ENCODE peak calls at places on chromosomes 2 and 18, in eight cellular contexts. One of them, this sample, is unnamed.

GRCh38 chr18:13653746-13654455 is 72.5 kb downstream of the FAM210A start:
- DNase-seq in activated T-helper 1 cell treated with anti-CD3 and anti-CD28 coated beads, Interleukin-12 subunit alpha, Interleukin-12 subunit beta, Interleukin-2, Interleukin-4 antibody, amounts not matched to agents 30 ng/mL and 10 ng/mL and 1 ng/mL, durations not matched to agents 14 hours and 24 hours and 36 hours: no peak
- DNase-seq in mesendoderm: no peak
- DNase-seq in AG09309: no peak
- DNase-seq in iPS-NIHi11: peak
- DNase-seq in heart right ventricle: no peak
- DNase-seq in stimulated activated CD4-positive, alpha-beta T cell treated with anti-CD3 and anti-CD28 coated beads, Interleukin-12 subunit alpha, Interleukin-12 subunit beta, amount 100 ng/mL, for 48 hours: no peak
- DNase-seq in coronary artery: no peak
- DNase-seq in this sample: no peak

GRCh38 chr18:67310826-67311225 is 205.7 kb downstream of the DSEL start:
- DNase-seq in activated T-helper 1 cell treated with anti-CD3 and anti-CD28 coated beads, Interleukin-12 subunit alpha, Interleukin-12 subunit beta, Interleukin-2, Interleukin-4 antibody, amounts not matched to agents 30 ng/mL and 10 ng/mL and 1 ng/mL, durations not matched to agents 14 hours and 24 hours and 36 hours: no peak
- DNase-seq in mesendoderm: no peak
- DNase-seq in AG09309: no peak
- DNase-seq in iPS-NIHi11: no peak
- DNase-seq in heart right ventricle: no peak
- DNase-seq in stimulated activated CD4-positive, alpha-beta T cell treated with anti-CD3 and anti-CD28 coated beads, Interleukin-12 subunit alpha, Interleukin-12 subunit beta, amount 100 ng/mL, for 48 hours: no peak
- DNase-seq in coronary artery: no peak
- DNase-seq in this sample: no peak

GRCh38 chr2:42105330-42106256 is 57.8 kb downstream of the PKDCC start:
- DNase-seq in activated T-helper 1 cell treated with anti-CD3 and anti-CD28 coated beads, Interleukin-12 subunit alpha, Interleukin-12 subunit beta, Interleukin-2, Interleukin-4 antibody, amounts not matched to agents 30 ng/mL and 10 ng/mL and 1 ng/mL, durations not matched to agents 14 hours and 24 hours and 36 hours: peak
- DNase-seq in mesendoderm: no peak
- DNase-seq in AG09309: no peak
- DNase-seq in iPS-NIHi11: no peak
- DNase-seq in heart right ventricle: no peak
- DNase-seq in stimulated activated CD4-positive, alpha-beta T cell treated with anti-CD3 and anti-CD28 coated beads, Interleukin-12 subunit alpha, Interleukin-12 subunit beta, amount 100 ng/mL, for 48 hours: peak
- DNase-seq in coronary artery: no peak
- DNase-seq in this sample: no peak

GRCh38 chr2:3204451-3204850 is 173.2 kb downstream of the EIPR1 start:
- DNase-seq in activated T-helper 1 cell treated with anti-CD3 and anti-CD28 coated beads, Interleukin-12 subunit alpha, Interleukin-12 subunit beta, Interleukin-2, Interleukin-4 antibody, amounts not matched to agents 30 ng/mL and 10 ng/mL and 1 ng/mL, durations not matched to agents 14 hours and 24 hours and 36 hours: no peak
- DNase-seq in mesendoderm: no peak
- DNase-seq in AG09309: no peak
- DNase-seq in iPS-NIHi11: no peak
- DNase-seq in heart right ventricle: no peak
- DNase-seq in stimulated activated CD4-positive, alpha-beta T cell treated with anti-CD3 and anti-CD28 coated beads, Interleukin-12 subunit alpha, Interleukin-12 subunit beta, amount 100 ng/mL, for 48 hours: no peak
- DNase-seq in coronary artery: no peak
- DNase-seq in this sample: no peak

GRCh38 chr18:57142361-57142760 is 4.5 kb upstream of the BOD1L2 start:
- DNase-seq in activated T-helper 1 cell treated with anti-CD3 and anti-CD28 coated beads, Interleukin-12 subunit alpha, Interleukin-12 subunit beta, Interleukin-2, Interleukin-4 antibody, amounts not matched to agents 30 ng/mL and 10 ng/mL and 1 ng/mL, durations not matched to agents 14 hours and 24 hours and 36 hours: no peak
- DNase-seq in mesendoderm: peak
- DNase-seq in AG09309: no peak
- DNase-seq in iPS-NIHi11: no peak
- DNase-seq in heart right ventricle: no peak
- DNase-seq in stimulated activated CD4-positive, alpha-beta T cell treated with anti-CD3 and anti-CD28 coated beads, Interleukin-12 subunit alpha, Interleukin-12 subunit beta, amount 100 ng/mL, for 48 hours: no peak
- DNase-seq in coronary artery: no peak
- DNase-seq in this sample: no peak

GRCh38 chr2:218876562-218877219 is 4.0 kb upstream of the WNT10A start:
- DNase-seq in activated T-helper 1 cell treated with anti-CD3 and anti-CD28 coated beads, Interleukin-12 subunit alpha, Interleukin-12 subunit beta, Interleukin-2, Interleukin-4 antibody, amounts not matched to agents 30 ng/mL and 10 ng/mL and 1 ng/mL, durations not matched to agents 14 hours and 24 hours and 36 hours: peak
- DNase-seq in mesendoderm: peak
- DNase-seq in AG09309: no peak
- DNase-seq in iPS-NIHi11: peak
- DNase-seq in heart right ventricle: no peak
- DNase-seq in stimulated activated CD4-positive, alpha-beta T cell treated with anti-CD3 and anti-CD28 coated beads, Interleukin-12 subunit alpha, Interleukin-12 subunit beta, amount 100 ng/mL, for 48 hours: peak
- DNase-seq in coronary artery: no peak
- DNase-seq in this sample: peak

GRCh38 chr2:145106293-145106692 is 586.4 kb upstream of the ZEB2 start:
- DNase-seq in activated T-helper 1 cell treated with anti-CD3 and anti-CD28 coated beads, Interleukin-12 subunit alpha, Interleukin-12 subunit beta, Interleukin-2, Interleukin-4 antibody, amounts not matched to agents 30 ng/mL and 10 ng/mL and 1 ng/mL, durations not matched to agents 14 hours and 24 hours and 36 hours: no peak
- DNase-seq in mesendoderm: no peak
- DNase-seq in AG09309: no peak
- DNase-seq in iPS-NIHi11: no peak
- DNase-seq in heart right ventricle: no peak
- DNase-seq in stimulated activated CD4-positive, alpha-beta T cell treated with anti-CD3 and anti-CD28 coated beads, Interleukin-12 subunit alpha, Interleukin-12 subunit beta, amount 100 ng/mL, for 48 hours: no peak
- DNase-seq in coronary artery: no peak
- DNase-seq in this sample: peak

GRCh38 chr2:85134255-85135065 is 1.3 kb downstream of the TCF7L1 start:
- DNase-seq in activated T-helper 1 cell treated with anti-CD3 and anti-CD28 coated beads, Interleukin-12 subunit alpha, Interleukin-12 subunit beta, Interleukin-2, Interleukin-4 antibody, amounts not matched to agents 30 ng/mL and 10 ng/mL and 1 ng/mL, durations not matched to agents 14 hours and 24 hours and 36 hours: no peak
- DNase-seq in mesendoderm: peak
- DNase-seq in AG09309: no peak
- DNase-seq in iPS-NIHi11: peak
- DNase-seq in heart right ventricle: peak
- DNase-seq in stimulated activated CD4-positive, alpha-beta T cell treated with anti-CD3 and anti-CD28 coated beads, Interleukin-12 subunit alpha, Interleukin-12 subunit beta, amount 100 ng/mL, for 48 hours: no peak
- DNase-seq in coronary artery: no peak
- DNase-seq in this sample: no peak

GRCh38 chr18:58267493-58267892 is 223.5 kb downstream of the NEDD4L start:
- DNase-seq in activated T-helper 1 cell treated with anti-CD3 and anti-CD28 coated beads, Interleukin-12 subunit alpha, Interleukin-12 subunit beta, Interleukin-2, Interleukin-4 antibody, amounts not matched to agents 30 ng/mL and 10 ng/mL and 1 ng/mL, durations not matched to agents 14 hours and 24 hours and 36 hours: no peak
- DNase-seq in mesendoderm: no peak
- DNase-seq in AG09309: no peak
- DNase-seq in iPS-NIHi11: no peak
- DNase-seq in heart right ventricle: no peak
- DNase-seq in stimulated activated CD4-positive, alpha-beta T cell treated with anti-CD3 and anti-CD28 coated beads, Interleukin-12 subunit alpha, Interleukin-12 subunit beta, amount 100 ng/mL, for 48 hours: no peak
- DNase-seq in coronary artery: no peak
- DNase-seq in this sample: no peak

GRCh38 chr2:171210864-171211431 is 50.3 kb upstream of the TLK1 start:
- DNase-seq in activated T-helper 1 cell treated with anti-CD3 and anti-CD28 coated beads, Interleukin-12 subunit alpha, Interleukin-12 subunit beta, Interleukin-2, Interleukin-4 antibody, amounts not matched to agents 30 ng/mL and 10 ng/mL and 1 ng/mL, durations not matched to agents 14 hours and 24 hours and 36 hours: peak
- DNase-seq in mesendoderm: peak
- DNase-seq in AG09309: no peak
- DNase-seq in iPS-NIHi11: no peak
- DNase-seq in heart right ventricle: no peak
- DNase-seq in stimulated activated CD4-positive, alpha-beta T cell treated with anti-CD3 and anti-CD28 coated beads, Interleukin-12 subunit alpha, Interleukin-12 subunit beta, amount 100 ng/mL, for 48 hours: peak
- DNase-seq in coronary artery: no peak
- DNase-seq in this sample: no peak

GRCh38 chr18:79798346-79798998 is 734 bp downstream of the KCNG2 start:
- DNase-seq in activated T-helper 1 cell treated with anti-CD3 and anti-CD28 coated beads, Interleukin-12 subunit alpha, Interleukin-12 subunit beta, Interleukin-2, Interleukin-4 antibody, amounts not matched to agents 30 ng/mL and 10 ng/mL and 1 ng/mL, durations not matched to agents 14 hours and 24 hours and 36 hours: no peak
- DNase-seq in mesendoderm: no peak
- DNase-seq in AG09309: no peak
- DNase-seq in iPS-NIHi11: no peak
- DNase-seq in heart right ventricle: no peak
- DNase-seq in stimulated activated CD4-positive, alpha-beta T cell treated with anti-CD3 and anti-CD28 coated beads, Interleukin-12 subunit alpha, Interleukin-12 subunit beta, amount 100 ng/mL, for 48 hours: no peak
- DNase-seq in coronary artery: no peak
- DNase-seq in this sample: no peak

GRCh38 chr2:128528133-128528532 is 209.5 kb upstream of the HS6ST1 start:
- DNase-seq in activated T-helper 1 cell treated with anti-CD3 and anti-CD28 coated beads, Interleukin-12 subunit alpha, Interleukin-12 subunit beta, Interleukin-2, Interleukin-4 antibody, amounts not matched to agents 30 ng/mL and 10 ng/mL and 1 ng/mL, durations not matched to agents 14 hours and 24 hours and 36 hours: no peak
- DNase-seq in mesendoderm: no peak
- DNase-seq in AG09309: no peak
- DNase-seq in iPS-NIHi11: no peak
- DNase-seq in heart right ventricle: no peak
- DNase-seq in stimulated activated CD4-positive, alpha-beta T cell treated with anti-CD3 and anti-CD28 coated beads, Interleukin-12 subunit alpha, Interleukin-12 subunit beta, amount 100 ng/mL, for 48 hours: no peak
- DNase-seq in coronary artery: no peak
- DNase-seq in this sample: no peak

GRCh38 chr2:127049927-127050802 is 56.8 kb downstream of the BIN1 start:
- DNase-seq in activated T-helper 1 cell treated with anti-CD3 and anti-CD28 coated beads, Interleukin-12 subunit alpha, Interleukin-12 subunit beta, Interleukin-2, Interleukin-4 antibody, amounts not matched to agents 30 ng/mL and 10 ng/mL and 1 ng/mL, durations not matched to agents 14 hours and 24 hours and 36 hours: peak
- DNase-seq in mesendoderm: peak
- DNase-seq in AG09309: no peak
- DNase-seq in iPS-NIHi11: peak
- DNase-seq in heart right ventricle: peak
- DNase-seq in stimulated activated CD4-positive, alpha-beta T cell treated with anti-CD3 and anti-CD28 coated beads, Interleukin-12 subunit alpha, Interleukin-12 subunit beta, amount 100 ng/mL, for 48 hours: peak
- DNase-seq in coronary artery: peak
- DNase-seq in this sample: no peak

GRCh38 chr2:219748673-219749570 is 121.5 kb downstream of the SLC4A3 start:
- DNase-seq in activated T-helper 1 cell treated with anti-CD3 and anti-CD28 coated beads, Interleukin-12 subunit alpha, Interleukin-12 subunit beta, Interleukin-2, Interleukin-4 antibody, amounts not matched to agents 30 ng/mL and 10 ng/mL and 1 ng/mL, durations not matched to agents 14 hours and 24 hours and 36 hours: no peak
- DNase-seq in mesendoderm: no peak
- DNase-seq in AG09309: no peak
- DNase-seq in iPS-NIHi11: no peak
- DNase-seq in heart right ventricle: no peak
- DNase-seq in stimulated activated CD4-positive, alpha-beta T cell treated with anti-CD3 and anti-CD28 coated beads, Interleukin-12 subunit alpha, Interleukin-12 subunit beta, amount 100 ng/mL, for 48 hours: no peak
- DNase-seq in coronary artery: no peak
- DNase-seq in this sample: no peak